ENCODE peak calls at places on chromosomes 7 and 10, in eight cellular contexts. One of them, this sample, is unnamed.

GRCh38 chr10:100759331-100759730 is 13.9 kb downstream of the PAX2 start:
- DNase-seq in activated CD4-positive, alpha-beta T cell treated with anti-CD3 and anti-CD28 coated beads, Interleukin-2, amount 50 U/mL, for 48 hours: no peak
- DNase-seq in T-helper 9 cell: no peak
- DNase-seq in naive B cell: no peak
- DNase-seq in dorsolateral prefrontal cortex: no peak
- DNase-seq in activated T-cell treated with anti-CD3 and anti-CD28 coated beads for 24 hours: no peak
- DNase-seq in activated CD4-positive, CD25-positive, alpha-beta regulatory T cell treated with anti-CD3 and anti-CD28 coated beads, Interleukin-2, amount 50 U/mL, for 72 hours: no peak
- DNase-seq in hepatocyte: no peak
- DNase-seq in this sample: no peak

GRCh38 chr7:90645784-90646183 is 49.7 kb downstream of the CDK14 start:
- DNase-seq in activated CD4-positive, alpha-beta T cell treated with anti-CD3 and anti-CD28 coated beads, Interleukin-2, amount 50 U/mL, for 48 hours: no peak
- DNase-seq in T-helper 9 cell: no peak
- DNase-seq in naive B cell: no peak
- DNase-seq in dorsolateral prefrontal cortex: no peak
- DNase-seq in activated T-cell treated with anti-CD3 and anti-CD28 coated beads for 24 hours: no peak
- DNase-seq in activated CD4-positive, CD25-positive, alpha-beta regulatory T cell treated with anti-CD3 and anti-CD28 coated beads, Interleukin-2, amount 50 U/mL, for 72 hours: no peak
- DNase-seq in hepatocyte: no peak
- DNase-seq in this sample: peak

GRCh38 chr7:41584746-41585145 is 118.1 kb downstream of the INHBA start:
- DNase-seq in activated CD4-positive, alpha-beta T cell treated with anti-CD3 and anti-CD28 coated beads, Interleukin-2, amount 50 U/mL, for 48 hours: no peak
- DNase-seq in T-helper 9 cell: no peak
- DNase-seq in naive B cell: no peak
- DNase-seq in dorsolateral prefrontal cortex: no peak
- DNase-seq in activated T-cell treated with anti-CD3 and anti-CD28 coated beads for 24 hours: no peak
- DNase-seq in activated CD4-positive, CD25-positive, alpha-beta regulatory T cell treated with anti-CD3 and anti-CD28 coated beads, Interleukin-2, amount 50 U/mL, for 72 hours: no peak
- DNase-seq in hepatocyte: no peak
- DNase-seq in this sample: no peak

GRCh38 chr10:43667317-43667731 is 18.6 kb upstream of the ZNF32 start:
- DNase-seq in activated CD4-positive, alpha-beta T cell treated with anti-CD3 and anti-CD28 coated beads, Interleukin-2, amount 50 U/mL, for 48 hours: no peak
- DNase-seq in T-helper 9 cell: no peak
- DNase-seq in naive B cell: no peak
- DNase-seq in dorsolateral prefrontal cortex: no peak
- DNase-seq in activated T-cell treated with anti-CD3 and anti-CD28 coated beads for 24 hours: no peak
- DNase-seq in activated CD4-positive, CD25-positive, alpha-beta regulatory T cell treated with anti-CD3 and anti-CD28 coated beads, Interleukin-2, amount 50 U/mL, for 72 hours: no peak
- DNase-seq in hepatocyte: peak
- DNase-seq in this sample: no peak

GRCh38 chr7:70132802-70133201 is 534.5 kb downstream of the AUTS2 start:
- DNase-seq in activated CD4-positive, alpha-beta T cell treated with anti-CD3 and anti-CD28 coated beads, Interleukin-2, amount 50 U/mL, for 48 hours: no peak
- DNase-seq in T-helper 9 cell: no peak
- DNase-seq in naive B cell: no peak
- DNase-seq in dorsolateral prefrontal cortex: no peak
- DNase-seq in activated T-cell treated with anti-CD3 and anti-CD28 coated beads for 24 hours: no peak
- DNase-seq in activated CD4-positive, CD25-positive, alpha-beta regulatory T cell treated with anti-CD3 and anti-CD28 coated beads, Interleukin-2, amount 50 U/mL, for 72 hours: no peak
- DNase-seq in hepatocyte: no peak
- DNase-seq in this sample: no peak

GRCh38 chr7:157816086-157816485 is 479.3 kb downstream of the DNAJB6 start:
- DNase-seq in activated CD4-positive, alpha-beta T cell treated with anti-CD3 and anti-CD28 coated beads, Interleukin-2, amount 50 U/mL, for 48 hours: no peak
- DNase-seq in T-helper 9 cell: no peak
- DNase-seq in naive B cell: no peak
- DNase-seq in dorsolateral prefrontal cortex: no peak
- DNase-seq in activated T-cell treated with anti-CD3 and anti-CD28 coated beads for 24 hours: no peak
- DNase-seq in activated CD4-positive, CD25-positive, alpha-beta regulatory T cell treated with anti-CD3 and anti-CD28 coated beads, Interleukin-2, amount 50 U/mL, for 72 hours: no peak
- DNase-seq in hepatocyte: no peak
- DNase-seq in this sample: no peak

GRCh38 chr7:115032986-115033385 is 111.1 kb downstream of the MDFIC start:
- DNase-seq in activated CD4-positive, alpha-beta T cell treated with anti-CD3 and anti-CD28 coated beads, Interleukin-2, amount 50 U/mL, for 48 hours: no peak
- DNase-seq in T-helper 9 cell: no peak
- DNase-seq in naive B cell: no peak
- DNase-seq in dorsolateral prefrontal cortex: no peak
- DNase-seq in activated T-cell treated with anti-CD3 and anti-CD28 coated beads for 24 hours: no peak
- DNase-seq in activated CD4-positive, CD25-positive, alpha-beta regulatory T cell treated with anti-CD3 and anti-CD28 coated beads, Interleukin-2, amount 50 U/mL, for 72 hours: no peak
- DNase-seq in hepatocyte: no peak
- DNase-seq in this sample: no peak

GRCh38 chr7:149293946-149294640 is 32.1 kb downstream of the ZNF783 start:
- DNase-seq in activated CD4-positive, alpha-beta T cell treated with anti-CD3 and anti-CD28 coated beads, Interleukin-2, amount 50 U/mL, for 48 hours: no peak
- DNase-seq in T-helper 9 cell: no peak
- DNase-seq in naive B cell: no peak
- DNase-seq in dorsolateral prefrontal cortex: no peak
- DNase-seq in activated T-cell treated with anti-CD3 and anti-CD28 coated beads for 24 hours: no peak
- DNase-seq in activated CD4-positive, CD25-positive, alpha-beta regulatory T cell treated with anti-CD3 and anti-CD28 coated beads, Interleukin-2, amount 50 U/mL, for 72 hours: no peak
- DNase-seq in hepatocyte: no peak
- DNase-seq in this sample: no peak

GRCh38 chr7:15780271-15780670 is 93.8 kb upstream of the MEOX2 start:
- DNase-seq in activated CD4-positive, alpha-beta T cell treated with anti-CD3 and anti-CD28 coated beads, Interleukin-2, amount 50 U/mL, for 48 hours: no peak
- DNase-seq in T-helper 9 cell: no peak
- DNase-seq in naive B cell: no peak
- DNase-seq in dorsolateral prefrontal cortex: no peak
- DNase-seq in activated T-cell treated with anti-CD3 and anti-CD28 coated beads for 24 hours: no peak
- DNase-seq in activated CD4-positive, CD25-positive, alpha-beta regulatory T cell treated with anti-CD3 and anti-CD28 coated beads, Interleukin-2, amount 50 U/mL, for 72 hours: no peak
- DNase-seq in hepatocyte: no peak
- DNase-seq in this sample: peak

GRCh38 chr7:78143661-78144060 is 345.1 kb downstream of the PHTF2 start:
- DNase-seq in activated CD4-positive, alpha-beta T cell treated with anti-CD3 and anti-CD28 coated beads, Interleukin-2, amount 50 U/mL, for 48 hours: no peak
- DNase-seq in T-helper 9 cell: no peak
- DNase-seq in naive B cell: no peak
- DNase-seq in dorsolateral prefrontal cortex: no peak
- DNase-seq in activated T-cell treated with anti-CD3 and anti-CD28 coated beads for 24 hours: no peak
- DNase-seq in activated CD4-positive, CD25-positive, alpha-beta regulatory T cell treated with anti-CD3 and anti-CD28 coated beads, Interleukin-2, amount 50 U/mL, for 72 hours: no peak
- DNase-seq in hepatocyte: no peak
- DNase-seq in this sample: no peak

GRCh38 chr10:94012834-94013830 is 19.4 kb downstream of the PLCE1 start:
- DNase-seq in activated CD4-positive, alpha-beta T cell treated with anti-CD3 and anti-CD28 coated beads, Interleukin-2, amount 50 U/mL, for 48 hours: no peak
- DNase-seq in T-helper 9 cell: no peak
- DNase-seq in naive B cell: no peak
- DNase-seq in dorsolateral prefrontal cortex: no peak
- DNase-seq in activated T-cell treated with anti-CD3 and anti-CD28 coated beads for 24 hours: no peak
- DNase-seq in activated CD4-positive, CD25-positive, alpha-beta regulatory T cell treated with anti-CD3 and anti-CD28 coated beads, Interleukin-2, amount 50 U/mL, for 72 hours: no peak
- DNase-seq in hepatocyte: no peak
- DNase-seq in this sample: no peak

GRCh38 chr7:123143206-123143605 is 56.6 kb downstream of the SLC13A1 start:
- DNase-seq in activated CD4-positive, alpha-beta T cell treated with anti-CD3 and anti-CD28 coated beads, Interleukin-2, amount 50 U/mL, for 48 hours: no peak
- DNase-seq in T-helper 9 cell: no peak
- DNase-seq in naive B cell: no peak
- DNase-seq in dorsolateral prefrontal cortex: no peak
- DNase-seq in activated T-cell treated with anti-CD3 and anti-CD28 coated beads for 24 hours: no peak
- DNase-seq in activated CD4-positive, CD25-positive, alpha-beta regulatory T cell treated with anti-CD3 and anti-CD28 coated beads, Interleukin-2, amount 50 U/mL, for 72 hours: no peak
- DNase-seq in hepatocyte: no peak
- DNase-seq in this sample: no peak

GRCh38 chr10:76324283-76324682 is 892.9 kb downstream of the LRMDA start:
- DNase-seq in activated CD4-positive, alpha-beta T cell treated with anti-CD3 and anti-CD28 coated beads, Interleukin-2, amount 50 U/mL, for 48 hours: no peak
- DNase-seq in T-helper 9 cell: no peak
- DNase-seq in naive B cell: no peak
- DNase-seq in dorsolateral prefrontal cortex: no peak
- DNase-seq in activated T-cell treated with anti-CD3 and anti-CD28 coated beads for 24 hours: no peak
- DNase-seq in activated CD4-positive, CD25-positive, alpha-beta regulatory T cell treated with anti-CD3 and anti-CD28 coated beads, Interleukin-2, amount 50 U/mL, for 72 hours: no peak
- DNase-seq in hepatocyte: peak
- DNase-seq in this sample: no peak

GRCh38 chr7:138169441-138169851 is 93.2 kb downstream of the AKR1D1 start:
- DNase-seq in activated CD4-positive, alpha-beta T cell treated with anti-CD3 and anti-CD28 coated beads, Interleukin-2, amount 50 U/mL, for 48 hours: no peak
- DNase-seq in T-helper 9 cell: no peak
- DNase-seq in naive B cell: no peak
- DNase-seq in dorsolateral prefrontal cortex: no peak
- DNase-seq in activated T-cell treated with anti-CD3 and anti-CD28 coated beads for 24 hours: no peak
- DNase-seq in activated CD4-positive, CD25-positive, alpha-beta regulatory T cell treated with anti-CD3 and anti-CD28 coated beads, Interleukin-2, amount 50 U/mL, for 72 hours: no peak
- DNase-seq in hepatocyte: no peak
- DNase-seq in this sample: no peak